ENCODE peak calls at places on chromosomes 13 and 19, in eight cellular contexts. One of them, this sample, is unnamed.

GRCh38 chr13:107351305-107351704 is 783.4 kb upstream of the ARGLU1 start:
- DNase-seq in SK-N-SH: no peak
- DNase-seq in GM12878: no peak
- DNase-seq in HepG2: no peak
- DNase-seq in endothelial cell of umbilical vein: peak
- DNase-seq in K562: no peak
- DNase-seq in HCT116: no peak
- DNase-seq in H1: no peak
- DNase-seq in this sample: no peak

GRCh38 chr19:55661826-55662225 is 7.0 kb downstream of the U2AF2 start:
- DNase-seq in endothelial cell of umbilical vein: no peak
- DNase-seq in HCT116: no peak
- DNase-seq in K562: no peak
- DNase-seq in SK-N-SH: no peak
- DNase-seq in GM12878: no peak
- DNase-seq in HepG2: no peak
- DNase-seq in H1: no peak
- DNase-seq in this sample: no peak

GRCh38 chr19:20423381-20424207 is 142.0 kb downstream of the ZNF737 start:
- DNase-seq in GM12878: no peak
- DNase-seq in K562: no peak
- DNase-seq in HCT116: no peak
- DNase-seq in H1: peak
- DNase-seq in SK-N-SH: peak
- DNase-seq in HepG2: no peak
- DNase-seq in endothelial cell of umbilical vein: no peak
- DNase-seq in this sample: no peak

GRCh38 chr13:84255226-84255625 is 373.0 kb upstream of the SLITRK1 start:
- DNase-seq in HCT116: no peak
- DNase-seq in K562: no peak
- DNase-seq in endothelial cell of umbilical vein: no peak
- DNase-seq in HepG2: no peak
- DNase-seq in GM12878: no peak
- DNase-seq in H1: no peak
- DNase-seq in SK-N-SH: no peak
- DNase-seq in this sample: no peak

GRCh38 chr19:8302357-8302691 is 5.8 kb downstream of the CD320 start:
- DNase-seq in K562: peak
- DNase-seq in H1: no peak
- DNase-seq in GM12878: no peak
- DNase-seq in HCT116: no peak
- DNase-seq in endothelial cell of umbilical vein: no peak
- DNase-seq in SK-N-SH: no peak
- DNase-seq in HepG2: no peak
- DNase-seq in this sample: no peak

GRCh38 chr19:48636859-48637448 is at the start of gene DBP:
- DNase-seq in GM12878: no peak
- DNase-seq in HCT116: no peak
- DNase-seq in K562: no peak
- DNase-seq in H1: peak
- DNase-seq in SK-N-SH: peak
- DNase-seq in HepG2: no peak
- DNase-seq in endothelial cell of umbilical vein: no peak
- DNase-seq in this sample: no peak

GRCh38 chr13:67238277-67238859 is 8.2 kb upstream of the PCDH9 start:
- DNase-seq in HCT116: peak
- DNase-seq in H1: no peak
- DNase-seq in HepG2: peak
- DNase-seq in K562: peak
- DNase-seq in endothelial cell of umbilical vein: peak
- DNase-seq in GM12878: no peak
- DNase-seq in SK-N-SH: peak
- DNase-seq in this sample: no peak

GRCh38 chr13:101712026-101712348 is 259.5 kb downstream of the ITGBL1 start:
- DNase-seq in H1: no peak
- DNase-seq in SK-N-SH: no peak
- DNase-seq in HCT116: no peak
- DNase-seq in HepG2: no peak
- DNase-seq in endothelial cell of umbilical vein: peak
- DNase-seq in K562: no peak
- DNase-seq in GM12878: no peak
- DNase-seq in this sample: no peak

GRCh38 chr19:11306337-11306736 is 10.4 kb downstream of the TSPAN16 start:
- DNase-seq in SK-N-SH: no peak
- DNase-seq in GM12878: no peak
- DNase-seq in H1: no peak
- DNase-seq in K562: no peak
- DNase-seq in endothelial cell of umbilical vein: no peak
- DNase-seq in HCT116: no peak
- DNase-seq in HepG2: no peak
- DNase-seq in this sample: no peak

GRCh38 chr13:24150613-24151012 is 9.9 kb upstream of the SPATA13 start:
- DNase-seq in HCT116: no peak
- DNase-seq in SK-N-SH: no peak
- DNase-seq in GM12878: no peak
- DNase-seq in H1: no peak
- DNase-seq in endothelial cell of umbilical vein: no peak
- DNase-seq in K562: no peak
- DNase-seq in HepG2: no peak
- DNase-seq in this sample: no peak

GRCh38 chr19:862529-863304 is 3.3 kb downstream of the CFD start:
- DNase-seq in H1: peak
- DNase-seq in GM12878: peak
- DNase-seq in HCT116: no peak
- DNase-seq in endothelial cell of umbilical vein: peak
- DNase-seq in HepG2: no peak
- DNase-seq in K562: peak
- DNase-seq in SK-N-SH: peak
- DNase-seq in this sample: no peak

GRCh38 chr19:40689339-40690049 is 957 bp downstream of the NUMBL start:
- DNase-seq in HepG2: no peak
- DNase-seq in K562: peak
- DNase-seq in SK-N-SH: peak
- DNase-seq in H1: peak
- DNase-seq in GM12878: no peak
- DNase-seq in HCT116: no peak
- DNase-seq in endothelial cell of umbilical vein: peak
- DNase-seq in this sample: no peak

GRCh38 chr19:47573076-47574026 is at the start of gene ZNF541:
- DNase-seq in HCT116: no peak
- DNase-seq in K562: peak
- DNase-seq in HepG2: no peak
- DNase-seq in SK-N-SH: peak
- DNase-seq in endothelial cell of umbilical vein: peak
- DNase-seq in GM12878: no peak
- DNase-seq in H1: no peak
- DNase-seq in this sample: no peak

GRCh38 chr19:5434970-5435641 is 20.1 kb upstream of the ZNRF4 start:
- DNase-seq in endothelial cell of umbilical vein: no peak
- DNase-seq in GM12878: no peak
- DNase-seq in SK-N-SH: no peak
- DNase-seq in HepG2: peak
- DNase-seq in HCT116: peak
- DNase-seq in H1: no peak
- DNase-seq in K562: peak
- DNase-seq in this sample: no peak

GRCh38 chr13:24516919-24517318 is 4.3 kb upstream of the PARP4 start:
- DNase-seq in GM12878: no peak
- DNase-seq in HepG2: no peak
- DNase-seq in H1: no peak
- DNase-seq in SK-N-SH: no peak
- DNase-seq in K562: no peak
- DNase-seq in endothelial cell of umbilical vein: no peak
- DNase-seq in HCT116: no peak
- DNase-seq in this sample: no peak

GRCh38 chr19:40420766-40421467 is 4.9 kb downstream of the SERTAD1 start:
- DNase-seq in HepG2: peak
- DNase-seq in K562: peak
- DNase-seq in H1: peak
- DNase-seq in SK-N-SH: peak
- DNase-seq in HCT116: peak
- DNase-seq in GM12878: no peak
- DNase-seq in endothelial cell of umbilical vein: peak
- DNase-seq in this sample: no peak

GRCh38 chr13:65555973-65556372 is 1674.2 kb downstream of the PCDH9 start:
- DNase-seq in GM12878: no peak
- DNase-seq in SK-N-SH: peak
- DNase-seq in K562: no peak
- DNase-seq in endothelial cell of umbilical vein: no peak
- DNase-seq in HepG2: no peak
- DNase-seq in HCT116: no peak
- DNase-seq in H1: no peak
- DNase-seq in this sample: no peak

GRCh38 chr19:5060591-5061339 is 91.9 kb downstream of the KDM4B start:
- DNase-seq in H1: no peak
- DNase-seq in HCT116: no peak
- DNase-seq in K562: no peak
- DNase-seq in GM12878: no peak
- DNase-seq in HepG2: no peak
- DNase-seq in endothelial cell of umbilical vein: no peak
- DNase-seq in SK-N-SH: no peak
- DNase-seq in this sample: no peak

GRCh38 chr19:58356236-58356970 is 3.1 kb upstream of the A1BG start:
- DNase-seq in H1: no peak
- DNase-seq in GM12878: no peak
- DNase-seq in SK-N-SH: no peak
- DNase-seq in K562: no peak
- DNase-seq in HepG2: no peak
- DNase-seq in endothelial cell of umbilical vein: peak
- DNase-seq in HCT116: no peak
- DNase-seq in this sample: no peak

GRCh38 chr13:50909605-50910482 is at the start of gene RNASEH2B:
- DNase-seq in HCT116: peak
- DNase-seq in endothelial cell of umbilical vein: peak
- DNase-seq in HepG2: peak
- DNase-seq in K562: peak
- DNase-seq in SK-N-SH: peak
- DNase-seq in H1: peak
- DNase-seq in GM12878: no peak
- DNase-seq in this sample: no peak

DNA sequence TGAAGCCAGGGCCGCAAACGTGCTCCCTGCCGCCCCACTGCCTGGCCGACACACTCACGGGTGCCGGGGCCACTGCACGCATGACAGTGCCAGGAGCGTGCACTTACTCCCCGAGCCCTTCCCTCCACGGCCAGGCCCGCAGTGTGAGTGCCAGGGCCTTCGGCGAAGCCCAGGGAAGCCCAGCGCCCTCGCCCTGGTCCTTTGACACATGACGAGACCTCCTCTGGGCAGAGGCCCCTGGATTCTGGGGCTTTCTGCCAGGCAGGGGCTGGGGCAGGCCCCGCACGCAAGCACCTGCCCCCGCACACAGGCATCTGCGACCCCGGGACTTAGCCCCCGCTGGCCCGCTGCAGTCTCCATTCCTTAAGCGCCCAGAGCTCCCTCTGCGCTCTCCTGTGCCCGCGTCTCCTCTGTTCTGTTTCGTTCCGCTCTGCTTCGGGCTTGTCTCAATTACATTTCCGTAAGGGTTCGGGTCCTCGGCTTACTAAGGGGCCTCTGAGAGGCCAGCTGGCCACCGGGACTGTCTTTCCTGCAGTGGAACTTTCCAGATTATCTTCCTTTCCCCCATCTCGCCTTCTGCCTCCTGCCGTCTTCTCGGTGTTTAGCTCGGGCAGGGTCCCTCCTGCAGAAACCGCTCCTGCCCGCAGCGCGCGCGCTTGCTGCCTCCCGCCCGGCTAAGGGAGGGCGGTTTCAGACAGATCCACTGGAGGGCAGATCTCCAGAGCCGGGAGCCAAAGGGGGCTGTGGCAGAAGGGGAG is 98.8 kb downstream of the ING1 start:
- DNase-seq in endothelial cell of umbilical vein: peak
- DNase-seq in SK-N-SH: no peak
- DNase-seq in K562: no peak
- DNase-seq in GM12878: no peak
- DNase-seq in HCT116: no peak
- DNase-seq in H1: peak
- DNase-seq in HepG2: no peak
- DNase-seq in this sample: no peak
- H3K9ac ChIP-seq in endothelial cell of umbilical vein: no peak
- H3K9ac ChIP-seq in SK-N-SH: no peak
- H3K9ac ChIP-seq in K562: no peak
- H3K9ac ChIP-seq in GM12878: no peak
- H3K9ac ChIP-seq in HCT116: no peak
- H3K9ac ChIP-seq in H1: no peak
- H3K9ac ChIP-seq in HepG2: no peak
- H3K9ac ChIP-seq in this sample: no peak

GRCh38 chr19:16400911-16401675 is 70.7 kb downstream of the EPS15L1 start:
- DNase-seq in endothelial cell of umbilical vein: no peak
- DNase-seq in K562: no peak
- DNase-seq in SK-N-SH: no peak
- DNase-seq in HCT116: no peak
- DNase-seq in GM12878: no peak
- DNase-seq in HepG2: no peak
- DNase-seq in H1: no peak
- DNase-seq in this sample: no peak
- TF ChIP-seq POLR2AphosphoS5 in endothelial cell of umbilical vein: no peak
- TF ChIP-seq POLR2AphosphoS5 in K562: no peak
- TF ChIP-seq POLR2AphosphoS5 in SK-N-SH: no peak
- TF ChIP-seq POLR2AphosphoS5 in HCT116: no peak
- TF ChIP-seq POLR2AphosphoS5 in GM12878: no peak
- TF ChIP-seq POLR2AphosphoS5 in HepG2: no peak
- TF ChIP-seq POLR2AphosphoS5 in H1: no peak
- TF ChIP-seq POLR2AphosphoS5 in this sample: no peak

DNA sequence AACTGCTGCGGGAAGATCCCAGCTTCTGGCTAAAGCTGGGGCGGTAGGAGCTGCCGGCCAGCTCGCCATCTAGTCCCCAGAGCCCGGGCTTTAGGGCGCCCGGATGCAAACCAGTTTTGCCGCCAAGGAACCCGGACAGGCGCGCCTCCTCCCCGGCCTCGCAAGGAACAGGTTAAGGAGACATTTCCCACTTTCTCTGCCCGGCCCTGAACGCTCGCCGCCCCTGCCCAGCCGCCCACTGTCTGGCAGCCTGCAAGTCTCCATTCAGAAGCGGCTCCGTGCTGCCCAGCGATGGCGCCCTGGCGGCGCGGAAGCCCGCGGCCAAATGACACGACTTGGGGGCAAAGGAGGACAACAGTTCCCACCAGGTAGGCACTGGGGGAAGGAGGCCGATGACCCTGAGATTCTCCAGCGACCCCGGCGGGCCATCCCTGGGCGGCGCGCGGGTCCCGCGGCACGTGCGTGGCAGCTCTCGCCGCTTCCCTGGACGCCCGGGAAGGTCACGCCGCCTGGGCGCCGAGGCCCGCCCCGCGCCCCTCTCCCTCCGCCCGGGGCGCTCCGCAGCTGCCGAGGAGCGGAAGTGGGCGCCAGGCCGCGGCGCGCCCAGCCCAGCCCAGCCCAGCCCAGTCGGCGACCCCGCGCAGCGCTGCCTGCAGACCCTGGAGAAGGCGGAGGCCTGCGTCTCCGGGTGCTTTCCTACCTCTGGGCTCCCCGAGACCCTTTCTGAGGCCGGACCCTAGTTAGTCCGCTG is 42.2 kb upstream of the HNRNPA1L2 start:
- DNase-seq in SK-N-SH: peak
- DNase-seq in K562: no peak
- DNase-seq in H1: peak
- DNase-seq in HepG2: no peak
- DNase-seq in HCT116: no peak
- DNase-seq in endothelial cell of umbilical vein: peak
- DNase-seq in GM12878: no peak
- DNase-seq in this sample: no peak
- H3K4me3 ChIP-seq in SK-N-SH: peak
- H3K4me3 ChIP-seq in K562: no peak
- H3K4me3 ChIP-seq in H1: peak
- H3K4me3 ChIP-seq in HepG2: peak
- H3K4me3 ChIP-seq in HCT116: no peak
- H3K4me3 ChIP-seq in endothelial cell of umbilical vein: peak
- H3K4me3 ChIP-seq in GM12878: peak
- H3K4me3 ChIP-seq in this sample: peak

GRCh38 chr19:34135033-34135370 is 37.3 kb upstream of the LSM14A start:
- DNase-seq in GM12878: no peak
- DNase-seq in endothelial cell of umbilical vein: no peak
- DNase-seq in H1: no peak
- DNase-seq in K562: no peak
- DNase-seq in HepG2: no peak
- DNase-seq in SK-N-SH: no peak
- DNase-seq in HCT116: no peak
- DNase-seq in this sample: no peak
- H3K9ac ChIP-seq in GM12878: peak
- H3K9ac ChIP-seq in endothelial cell of umbilical vein: peak
- H3K9ac ChIP-seq in H1: peak
- H3K9ac ChIP-seq in K562: peak
- H3K9ac ChIP-seq in HepG2: peak
- H3K9ac ChIP-seq in SK-N-SH: peak
- H3K9ac ChIP-seq in HCT116: peak
- H3K9ac ChIP-seq in this sample: peak